ENCODE peak calls at places on chromosomes 5 and 9, in seven cellular contexts. Y, R, O, D, B, C and Q are unnamed samples.

GRCh38 chr9:130794923-130795495 is 40.0 kb upstream of the ABL1 start:
- DNase-seq in D (no peak), R (no peak), B (no peak), Y (no peak), C (no peak), O (no peak), Q (no peak)

GRCh38 chr5:78587775-78588291 is 60.7 kb downstream of the LHFPL2 start:
- DNase-seq in O (no peak), B (no peak), Y (no peak), D (no peak), C (no peak), R (no peak), Q (no peak)

GRCh38 chr9:97673922-97674321 is 23.2 kb downstream of the XPA start:
- DNase-seq in B (no peak), R (no peak), Y (no peak), D (no peak), C (no peak), O (no peak), Q (no peak)

GRCh38 chr5:127518319-127518621 is 830 bp downstream of the PRRC1 start:
- DNase-seq in O (no peak), R (no peak), Y (no peak), D (no peak), C (no peak), B (no peak), Q (peak)

GRCh38 chr5:160306711-160307110 is 5.7 kb downstream of the CCNJL start:
- DNase-seq in O (no peak), D (no peak), C (no peak), B (no peak), Y (no peak), R (no peak), Q (no peak)

GRCh38 chr9:78325343-78325742 is 28.4 kb downstream of the PSAT1 start:
- DNase-seq in Y (no peak), R (no peak), O (peak), B (no peak), C (no peak), D (no peak), Q (no peak)

GRCh38 chr5:142012186-142012785 is 541 bp downstream of the GNPDA1 start:
- DNase-seq in R (no peak), B (no peak), O (peak), C (peak), D (peak), Y (peak), Q (no peak)

GRCh38 chr5:45113726-45114125 is 305.0 kb downstream of the MRPS30 start:
- DNase-seq in R (no peak), O (no peak), Y (no peak), D (no peak), C (no peak), B (no peak), Q (no peak)

GRCh38 chr5:129046151-129046550 is 48.4 kb upstream of the ISOC1 start:
- DNase-seq in O (no peak), B (no peak), C (no peak), Y (no peak), D (no peak), R (no peak), Q (no peak)

GRCh38 chr9:118929317-118929716 is 439.9 kb downstream of the BRINP1 start:
- DNase-seq in B (no peak), O (no peak), D (no peak), Y (no peak), C (no peak), R (no peak), Q (no peak)

GRCh38 chr9:128007566-128008138 is 26.9 kb upstream of the EEIG1 start:
- DNase-seq in R (peak), B (peak), C (peak), Y (peak), D (peak), O (no peak), Q (peak)

GRCh38 chr5:80216753-80217596 is 38.9 kb downstream of the SERINC5 start:
- DNase-seq in D (no peak), C (no peak), B (no peak), O (no peak), R (no peak), Y (peak), Q (no peak)

GRCh38 chr5:121350493-121350892 is 501.2 kb upstream of the FTMT start:
- DNase-seq in C (no peak), R (no peak), D (no peak), O (no peak), Y (no peak), B (no peak), Q (no peak)

GRCh38 chr9:73243078-73243477 is 91.4 kb downstream of the ANXA1 start:
- DNase-seq in O (no peak), R (no peak), B (no peak), C (no peak), Y (no peak), D (no peak), Q (no peak)

GRCh38 chr5:176535101-176535654 is 2.0 kb downstream of the RNF44 start:
- DNase-seq in C (no peak), Y (no peak), D (no peak), B (peak), R (no peak), O (no peak), Q (no peak)

GRCh38 chr5:173984218-173984617 is 4.8 kb upstream of the C5orf47 start:
- DNase-seq in R (no peak), B (no peak), O (no peak), Y (no peak), C (peak), D (no peak), Q (no peak)

GRCh38 chr5:116922532-116922931 is 347.9 kb upstream of the SEMA6A start:
- DNase-seq in Y (no peak), B (no peak), O (no peak), R (no peak), C (no peak), D (no peak), Q (peak)

GRCh38 chr5:116652903-116653302 is 78.3 kb upstream of the SEMA6A start:
- DNase-seq in D (no peak), Y (no peak), R (no peak), O (peak), B (no peak), C (peak), Q (no peak)

GRCh38 chr9:87223397-87224246 is 274.0 kb upstream of the DAPK1 start:
- DNase-seq in B (no peak), R (no peak), C (no peak), O (no peak), Y (no peak), D (no peak), Q (no peak)

GRCh38 chr5:132239776-132240175 is 12.1 kb upstream of the P4HA2 start:
- DNase-seq in O (no peak), R (no peak), B (no peak), C (no peak), Y (no peak), D (no peak), Q (no peak)

GRCh38 chr9:76271755-76272154 is 122.5 kb downstream of the RFK start:
- DNase-seq in R (no peak), O (no peak), Y (no peak), B (no peak), D (no peak), C (no peak), Q (no peak)

GRCh38 chr5:60463179-60463868 is 236.6 kb downstream of the DEPDC1B start:
- DNase-seq in B (no peak), Y (no peak), R (no peak), D (no peak), C (peak), O (no peak), Q (no peak)

GRCh38 chr5:58439094-58439644 is 20.7 kb downstream of the PLK2 start:
- DNase-seq in Y (no peak), R (no peak), O (no peak), C (no peak), B (no peak), D (no peak), Q (no peak)

GRCh38 chr5:149636861-149637246 is 55.6 kb downstream of the ARHGEF37 start:
- DNase-seq in R (peak), Y (no peak), O (no peak), D (no peak), B (no peak), C (peak), Q (no peak)

GRCh38 chr9:92426501-92426900 is 2.2 kb upstream of the OMD start:
- DNase-seq in C (no peak), O (no peak), R (no peak), B (no peak), D (no peak), Y (no peak), Q (no peak)

GRCh38 chr9:16485155-16485554 is 385.3 kb downstream of the BNC2 start:
- DNase-seq in R (no peak), D (no peak), O (no peak), C (no peak), B (no peak), Y (no peak), Q (no peak)

GRCh38 chr5:399296-400281 is 43.4 kb upstream of the EXOC3 start:
- DNase-seq in O (peak), C (peak), Y (peak), B (peak), D (peak), R (peak), Q (peak)

GRCh38 chr5:402615-403359 is 40.2 kb upstream of the EXOC3 start:
- DNase-seq in O (peak), Y (no peak), R (peak), B (peak), C (no peak), D (peak), Q (peak)

GRCh38 chr5:400282-401215 is 42.4 kb upstream of the EXOC3 start:
- DNase-seq in D (peak), C (no peak), Y (no peak), R (no peak), B (no peak), O (peak), Q (no peak)

GRCh38 chr5:403995-404394 is 39.0 kb upstream of the EXOC3 start:
- DNase-seq in O (peak), Y (no peak), R (no peak), D (peak), C (no peak), B (no peak), Q (no peak)

DNA sequence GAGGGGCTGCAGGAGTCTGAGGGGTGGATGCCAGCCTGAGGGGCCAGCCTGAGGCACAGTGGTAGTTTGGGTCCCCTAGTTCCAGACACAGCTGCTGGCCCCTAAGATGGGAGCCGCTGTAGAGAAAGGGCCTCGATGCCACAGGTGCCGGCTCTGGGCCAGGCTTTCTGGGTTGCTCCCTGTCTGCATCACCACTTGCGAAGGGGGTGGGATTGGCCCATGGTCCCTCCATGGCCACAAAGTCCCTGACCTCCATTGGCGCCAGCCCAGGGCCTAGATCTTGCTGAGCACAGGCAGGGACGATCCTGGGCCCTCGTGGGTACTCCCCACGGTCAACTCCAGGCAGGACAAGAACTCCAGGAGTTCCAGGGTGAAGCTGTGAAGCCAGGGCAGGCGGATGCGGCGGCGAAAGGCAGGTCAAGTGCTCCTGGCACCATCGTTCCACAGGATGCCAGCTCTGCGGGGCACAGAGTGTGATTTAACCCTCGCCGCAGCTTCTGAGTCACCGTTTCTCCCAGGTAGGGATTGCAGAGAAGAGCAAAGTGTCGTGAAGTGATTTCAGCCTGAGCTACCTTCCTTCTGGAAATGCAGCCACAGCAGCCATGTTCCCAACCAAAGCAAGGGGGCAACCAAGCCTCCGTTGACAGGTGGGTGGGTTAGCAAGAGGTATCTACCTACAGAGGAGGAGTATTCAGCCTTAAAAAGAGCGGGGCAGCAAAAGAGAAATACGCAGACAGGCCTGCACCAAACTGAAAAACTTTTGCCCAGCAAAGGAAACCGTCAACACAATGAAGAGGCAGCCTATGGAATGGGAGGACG is 41.6 kb upstream of the EXOC3 start:
- DNase-seq in O (peak), C (no peak), Y (no peak), R (no peak), D (peak), B (no peak), Q (no peak)
- TF ChIP-seq POLR2AphosphoS5 in O (no peak), C (no peak), Y (no peak), R (no peak), D (no peak), B (no peak), Q (no peak)

GRCh38 chr5:84724181-84724580 is 339.5 kb upstream of the EDIL3 start:
- DNase-seq in D (no peak), C (no peak), R (no peak), B (no peak), O (no peak), Y (no peak), Q (no peak)

GRCh38 chr5:84715686-84716085 is 331.0 kb upstream of the EDIL3 start:
- DNase-seq in Y (no peak), D (no peak), R (no peak), O (no peak), B (no peak), C (no peak), Q (no peak)

GRCh38 chr5:84715087-84715486 is 330.4 kb upstream of the EDIL3 start:
- DNase-seq in B (no peak), C (no peak), R (no peak), O (no peak), Y (no peak), D (no peak), Q (no peak)

GRCh38 chr5:84718377-84718776 is 333.7 kb upstream of the EDIL3 start:
- DNase-seq in R (no peak), B (no peak), O (no peak), D (no peak), Y (no peak), C (no peak), Q (no peak)
- TF ChIP-seq POLR2AphosphoS5 in R (no peak), B (no peak), O (no peak), D (no peak), Y (no peak), C (no peak), Q (no peak)

GRCh38 chr5:73998496-73998895 is 372.5 kb downstream of the ARHGEF28 start:
- DNase-seq in C (peak), B (no peak), O (peak), R (no peak), D (no peak), Y (no peak), Q (no peak)
- TF ChIP-seq POLR2AphosphoS5 in C (no peak), B (no peak), O (no peak), R (no peak), D (no peak), Y (no peak), Q (no peak)

DNA sequence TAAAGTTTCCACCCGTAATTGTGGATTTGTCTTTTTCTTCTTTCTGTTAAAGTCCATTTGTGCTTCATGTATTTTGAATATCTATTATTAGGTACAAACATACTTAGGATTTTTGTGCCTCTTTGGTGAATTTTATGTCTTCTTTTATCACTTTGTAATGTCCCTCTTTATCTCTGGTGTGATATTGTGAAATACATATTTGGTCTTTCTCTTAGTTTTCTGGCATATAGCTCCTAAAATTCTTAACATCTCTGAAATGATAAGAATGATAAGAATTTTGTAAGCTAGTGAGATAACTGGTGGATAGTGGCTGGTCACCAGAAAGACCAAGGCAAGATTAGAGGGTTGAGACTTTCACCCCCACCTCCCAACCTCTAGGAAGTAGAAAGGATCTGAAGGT is 111.1 kb downstream of the KCTD16 start:
- DNase-seq in B (no peak), O (no peak), C (no peak), Y (no peak), R (no peak), D (no peak), Q (no peak)
- TF ChIP-seq POLR2AphosphoS5 in B (no peak), O (no peak), C (no peak), Y (no peak), R (no peak), D (no peak), Q (no peak)

GRCh38 chr9:18477719-18478118 is 3.8 kb downstream of the ADAMTSL1 start:
- DNase-seq in C (no peak), R (no peak), O (no peak), B (no peak), Y (no peak), D (no peak), Q (no peak)

GRCh38 chr9:18479405-18479804 is 5.5 kb downstream of the ADAMTSL1 start:
- DNase-seq in R (no peak), Y (no peak), B (no peak), C (no peak), D (no peak), O (no peak), Q (no peak)

GRCh38 chr9:18478517-18479361 is 4.8 kb downstream of the ADAMTSL1 start:
- DNase-seq in D (no peak), R (no peak), C (no peak), Y (no peak), O (no peak), B (no peak), Q (no peak)

GRCh38 chr9:18482371-18482770 is 8.4 kb downstream of the ADAMTSL1 start:
- DNase-seq in D (no peak), Y (no peak), R (no peak), C (no peak), B (no peak), O (no peak), Q (no peak)

DNA sequence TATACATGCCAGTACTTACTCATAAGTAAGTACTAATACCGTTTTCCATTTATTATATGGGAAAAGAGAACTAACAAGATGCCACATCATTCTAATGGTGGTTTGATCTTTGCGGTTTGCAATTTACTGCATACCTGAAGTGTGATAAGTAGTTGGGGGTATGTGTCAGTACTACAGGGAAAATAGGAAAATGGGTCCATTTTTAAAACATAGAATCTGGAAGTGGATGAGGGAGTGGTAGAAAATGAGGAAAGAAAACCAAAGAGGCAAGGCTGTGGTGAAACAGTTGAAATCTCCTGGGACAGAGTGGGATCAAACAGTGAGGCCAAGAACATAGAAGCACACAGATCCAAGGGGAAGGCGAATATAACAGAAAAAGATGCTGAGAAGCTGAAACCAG is 6.7 kb downstream of the ADAMTSL1 start:
- DNase-seq in B (no peak), C (no peak), D (no peak), O (no peak), R (no peak), Y (no peak), Q (no peak)
- TF ChIP-seq POLR2AphosphoS5 in B (no peak), C (no peak), D (peak), O (no peak), R (no peak), Y (no peak), Q (no peak)

GRCh38 chr5:179339996-179340395 is 5.3 kb downstream of the ADAMTS2 start:
- DNase-seq in D (no peak), B (no peak), Y (no peak), C (no peak), R (no peak), O (no peak), Q (no peak)
- TF ChIP-seq POLR2AphosphoS5 in D (no peak), B (no peak), Y (no peak), C (no peak), R (no peak), O (no peak), Q (no peak)

DNA sequence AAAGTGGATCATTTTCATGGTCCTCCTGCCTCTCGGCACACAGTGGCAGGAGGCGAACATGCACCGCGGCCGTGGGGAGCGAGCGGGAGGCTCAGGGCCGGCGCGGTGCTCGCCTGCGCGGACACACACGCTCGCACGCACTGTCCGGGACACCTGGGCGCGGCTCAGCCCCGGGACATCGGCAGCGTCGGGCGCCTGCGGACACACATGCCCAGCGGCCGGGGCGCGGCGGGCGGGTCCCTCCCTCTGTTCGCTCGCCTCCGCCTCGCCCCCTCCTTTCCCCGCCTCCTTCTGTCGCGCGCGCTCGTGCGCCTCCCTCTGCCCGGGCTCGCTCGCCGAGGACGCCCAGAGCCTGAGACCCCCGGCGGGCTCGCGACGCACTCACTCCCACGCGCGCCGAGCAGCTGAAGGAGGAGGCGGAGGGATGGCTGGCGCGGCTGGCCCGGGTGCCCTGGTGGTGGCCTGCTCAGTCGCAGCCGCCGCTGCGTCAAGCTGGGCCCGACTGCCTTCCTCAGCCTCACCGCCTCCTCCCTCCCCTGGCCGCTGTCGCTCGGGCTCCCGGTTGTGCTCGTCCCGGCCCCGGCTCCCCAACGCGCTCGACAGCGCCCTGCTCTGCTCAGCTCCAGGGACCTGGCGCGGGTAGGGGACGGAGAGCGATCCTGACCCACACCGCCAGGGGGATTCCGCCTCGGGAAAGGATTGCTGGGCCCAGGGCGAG is at the start of gene FRMD3:
- DNase-seq in B (peak), Y (peak), O (no peak), D (peak), R (peak), C (peak), Q (peak)
- TF ChIP-seq POLR2AphosphoS5 in B (no peak), Y (no peak), O (no peak), D (peak), R (peak), C (no peak), Q (no peak)

DNA sequence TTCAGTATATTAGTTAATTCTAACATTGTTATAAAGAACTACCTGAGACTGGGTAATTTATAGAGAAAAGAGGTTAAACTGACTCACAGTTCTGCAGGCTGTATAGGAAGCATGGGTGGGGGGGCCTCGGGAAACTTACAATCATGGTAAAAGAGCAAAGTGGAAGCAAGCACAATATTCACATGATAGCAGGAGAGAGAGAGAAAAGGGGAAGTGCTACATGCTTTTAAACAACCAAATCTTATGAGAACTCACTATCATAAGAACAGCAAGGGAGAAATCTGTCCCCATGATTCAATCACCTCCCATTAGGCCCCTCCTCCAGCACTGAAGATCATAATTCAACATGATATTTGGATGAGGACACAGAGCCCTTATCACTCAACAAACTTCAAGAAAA is 324.9 kb downstream of the ZNF608 start:
- DNase-seq in C (no peak), B (no peak), O (no peak), R (no peak), D (no peak), Y (no peak), Q (no peak)
- TF ChIP-seq POLR2AphosphoS5 in C (no peak), B (no peak), O (no peak), R (no peak), D (no peak), Y (no peak), Q (no peak)